ENCODE peak calls at places on chromosome 14, in eight cellular contexts. Q is islet precursor cell; I is hypothalamus; S is left lobe of liver; J is AG08395; P is NCI-H2081; K is AG10803; R is stimulated activated CD4-positive, alpha-beta T cell treated with anti-CD3 and anti-CD28 coated beads, Interleukin-2, amount 100 ng/mL, for 24 hours. O is an unnamed sample.
A peak's percentile ranks its signal among the peaks of the same experiment; 100 is the strongest.

GRCh38 chr14:37596790-37597189 is 1.4 kb downstream of the TTC6 start:
- DNase-seq in Q (no peak), I (no peak), K (no peak), S (no peak), P (peak; percentile 29), R (no peak), J (no peak), O (no peak)

GRCh38 chr14:68685419-68686211 is 107.3 kb downstream of the ZFP36L1 start:
- DNase-seq in S (no peak), K (peak; percentile 67), R (peak; percentile 76), Q (peak; percentile 98), I (no peak), P (no peak), J (peak; percentile 38), O (no peak)

GRCh38 chr14:65940056-65940735 is 527.7 kb downstream of the FUT8 start:
- DNase-seq in S (no peak), I (no peak), J (no peak), P (no peak), R (no peak), Q (peak; percentile 71), K (no peak), O (no peak)

GRCh38 chr14:61271552-61271951 is 9.6 kb downstream of the TMEM30B start:
- DNase-seq in J (no peak), R (no peak), Q (no peak), I (no peak), S (no peak), K (no peak), P (no peak), O (no peak)

GRCh38 chr14:41785696-41786095 is 179.0 kb downstream of the LRFN5 start:
- DNase-seq in I (no peak), S (no peak), Q (no peak), K (no peak), J (no peak), P (peak; percentile 75), R (no peak), O (peak; percentile 3)

GRCh38 chr14:88669346-88669745 is 106.5 kb downstream of the ZC3H14 start:
- DNase-seq in S (no peak), I (no peak), J (no peak), P (no peak), K (no peak), Q (no peak), R (no peak), O (no peak)

GRCh38 chr14:105152794-105153241 is 15.8 kb downstream of the JAG2 start:
- DNase-seq in R (no peak), K (no peak), Q (no peak), I (no peak), P (no peak), J (no peak), S (no peak), O (peak; percentile 65)

GRCh38 chr14:49982522-49982951 is 89.7 kb downstream of the ARF6 start:
- DNase-seq in K (peak; percentile 93), Q (no peak), S (no peak), R (no peak), P (no peak), I (no peak), J (peak; percentile 68), O (no peak)

GRCh38 chr14:91614187-91614586 is 104.1 kb upstream of the PPP4R3A start:
- DNase-seq in K (no peak), Q (no peak), J (no peak), R (no peak), I (no peak), P (no peak), S (no peak), O (no peak)

GRCh38 chr14:78316058-78316457 is 145.9 kb downstream of the NRXN3 start:
- DNase-seq in S (no peak), P (peak; percentile 53), J (no peak), I (no peak), R (no peak), Q (no peak), K (no peak), O (no peak)

GRCh38 chr14:75662966-75663365 is 1.9 kb downstream of the TTLL5 start:
- DNase-seq in I (no peak), P (no peak), K (no peak), S (no peak), Q (no peak), R (no peak), J (no peak), O (no peak)

GRCh38 chr14:34718750-34719304 is 4.4 kb upstream of the CFL2 start:
- DNase-seq in Q (no peak), I (no peak), R (no peak), K (peak; percentile 67), S (no peak), P (no peak), J (peak; percentile 62), O (no peak)

GRCh38 chr14:50399251-50400032 is 2.8 kb upstream of the CDKL1 start:
- DNase-seq in Q (no peak), P (no peak), J (peak; percentile 31), K (peak; percentile 63), I (no peak), S (no peak), R (no peak), O (no peak)

GRCh38 chr14:49559979-49560768 is 26.0 kb downstream of the RPS29 start:
- DNase-seq in Q (no peak), R (no peak), J (no peak), K (no peak), S (no peak), I (no peak), P (no peak), O (no peak)

GRCh38 chr14:97697772-97698171 is 900.6 kb downstream of the VRK1 start:
- DNase-seq in J (no peak), P (no peak), I (no peak), K (no peak), S (no peak), Q (no peak), R (no peak), O (no peak)

GRCh38 chr14:70905316-70905715 is 1.9 kb upstream of the PCNX1 start:
- DNase-seq in I (peak; percentile 6), S (no peak), Q (no peak), J (peak; percentile 61), P (no peak), R (no peak), K (peak; percentile 93), O (no peak)

GRCh38 chr14:86852530-86852929 is 1140.5 kb downstream of the GALC start:
- DNase-seq in Q (no peak), S (no peak), I (no peak), P (no peak), R (no peak), K (no peak), J (peak; percentile 41), O (no peak)

GRCh38 chr14:97798204-97798603 is 1001.0 kb downstream of the VRK1 start:
- DNase-seq in S (no peak), I (no peak), Q (no peak), J (no peak), K (no peak), R (no peak), P (no peak), O (no peak)

GRCh38 chr14:20657216-20658211 is 16.0 kb upstream of the OR6S1 start:
- DNase-seq in Q (peak; percentile 88), P (no peak), S (no peak), I (no peak), K (no peak), J (peak; percentile 14), R (no peak), O (peak; percentile 89)

GRCh38 chr14:80977103-80977728 is 21.8 kb downstream of the TSHR start:
- DNase-seq in R (no peak), I (no peak), J (no peak), K (no peak), S (no peak), P (no peak), Q (no peak), O (peak; percentile 48)

GRCh38 chr14:61547186-61548121 is 147.9 kb upstream of the HIF1A start:
- DNase-seq in R (no peak), S (no peak), K (peak; percentile 91), J (peak; percentile 87), Q (peak; percentile 88), P (no peak), I (no peak), O (no peak)

GRCh38 chr14:92531151-92531873 is 17.7 kb downstream of the RIN3 start:
- DNase-seq in P (no peak), R (peak; percentile 34), J (no peak), S (no peak), K (no peak), Q (no peak), I (no peak), O (no peak)

GRCh38 chr14:94536836-94537235 is 24.4 kb upstream of the SERPINA4 start:
- DNase-seq in R (no peak), S (peak; percentile 52), Q (no peak), K (no peak), J (no peak), P (no peak), I (no peak), O (no peak)

GRCh38 chr14:103224996-103225874 is 102.0 kb downstream of the TNFAIP2 start:
- DNase-seq in Q (no peak), J (no peak), K (no peak), S (no peak), P (no peak), R (no peak), I (no peak), O (peak; percentile 40)

GRCh38 chr14:24334431-24335271 is at the start of gene ADCY4:
- DNase-seq in R (no peak), S (no peak), Q (no peak), J (no peak), P (no peak), K (no peak), I (no peak), O (peak; percentile 83)

GRCh38 chr14:88995437-88996198 is 171.2 kb downstream of the TTC8 start:
- DNase-seq in P (no peak), Q (no peak), S (no peak), I (no peak), R (no peak), K (peak; percentile 100), J (peak; percentile 70), O (no peak)

GRCh38 chr14:64234877-64235651 is 59.1 kb downstream of the ESR2 start:
- DNase-seq in S (peak; percentile 19), J (no peak), P (peak; percentile 40), R (no peak), I (no peak), K (no peak), Q (no peak), O (no peak)

GRCh38 chr14:64193821-64194220 is 100.3 kb downstream of the ESR2 start:
- DNase-seq in J (no peak), K (no peak), R (no peak), Q (no peak), S (no peak), I (no peak), P (no peak), O (no peak)

GRCh38 chr14:104879983-104880565 is 15.0 kb downstream of the CEP170B start:
- DNase-seq in P (no peak), J (no peak), R (no peak), I (no peak), S (no peak), K (no peak), Q (no peak), O (peak; percentile 25)

O was measured in H7.